ENCODE peak calls at places on chromosomes 13 and 19, in five cellular contexts. One of them, this sample, is unnamed.

GRCh38 chr19:47492571-47493377 is 8.8 kb upstream of the KPTN start:
- DNase-seq in SK-N-SH: no peak
- DNase-seq in IMR-90: no peak
- DNase-seq in GM12878: no peak
- DNase-seq in K562: no peak
- DNase-seq in this sample: no peak

GRCh38 chr13:66036024-66036614 is 1194.0 kb downstream of the PCDH9 start:
- DNase-seq in GM12878: no peak
- DNase-seq in IMR-90: peak
- DNase-seq in K562: no peak
- DNase-seq in SK-N-SH: no peak
- DNase-seq in this sample: no peak

GRCh38 chr13:102443234-102443633 is 41.4 kb upstream of the FGF14 start:
- DNase-seq in GM12878: no peak
- DNase-seq in K562: no peak
- DNase-seq in SK-N-SH: no peak
- DNase-seq in IMR-90: no peak
- DNase-seq in this sample: no peak

GRCh38 chr19:35986664-35987570 is 8.1 kb upstream of the SDHAF1 start:
- DNase-seq in GM12878: no peak
- DNase-seq in IMR-90: no peak
- DNase-seq in K562: peak
- DNase-seq in SK-N-SH: peak
- DNase-seq in this sample: peak

GRCh38 chr13:33230178-33230881 is 55.2 kb downstream of the STARD13 start:
- DNase-seq in IMR-90: peak
- DNase-seq in GM12878: no peak
- DNase-seq in K562: no peak
- DNase-seq in SK-N-SH: no peak
- DNase-seq in this sample: no peak

GRCh38 chr19:8655340-8655709 is 24.9 kb downstream of the NFILZ start:
- DNase-seq in GM12878: no peak
- DNase-seq in SK-N-SH: peak
- DNase-seq in K562: peak
- DNase-seq in IMR-90: no peak
- DNase-seq in this sample: no peak

GRCh38 chr13:27997904-27998522 is 9.5 kb upstream of the URAD start:
- DNase-seq in GM12878: no peak
- DNase-seq in K562: peak
- DNase-seq in IMR-90: peak
- DNase-seq in SK-N-SH: no peak
- DNase-seq in this sample: peak

GRCh38 chr19:1852729-1853128 is 4.4 kb upstream of the REXO1 start:
- DNase-seq in SK-N-SH: no peak
- DNase-seq in GM12878: no peak
- DNase-seq in K562: no peak
- DNase-seq in IMR-90: no peak
- DNase-seq in this sample: no peak

GRCh38 chr19:23507441-23507840 is 112.2 kb upstream of the ZNF91 start:
- DNase-seq in K562: no peak
- DNase-seq in IMR-90: no peak
- DNase-seq in GM12878: no peak
- DNase-seq in SK-N-SH: no peak
- DNase-seq in this sample: no peak

GRCh38 chr19:55667958-55668357 is 7.1 kb upstream of the EPN1 start:
- DNase-seq in IMR-90: no peak
- DNase-seq in GM12878: no peak
- DNase-seq in K562: no peak
- DNase-seq in SK-N-SH: no peak
- DNase-seq in this sample: no peak

GRCh38 chr13:50348402-50348801 is 333.2 kb downstream of the KCNRG start:
- DNase-seq in IMR-90: no peak
- DNase-seq in SK-N-SH: no peak
- DNase-seq in GM12878: no peak
- DNase-seq in K562: no peak
- DNase-seq in this sample: no peak

GRCh38 chr13:111165189-111165588 is 50.1 kb downstream of the ARHGEF7 start:
- DNase-seq in SK-N-SH: no peak
- DNase-seq in IMR-90: no peak
- DNase-seq in GM12878: no peak
- DNase-seq in K562: no peak
- DNase-seq in this sample: no peak

GRCh38 chr13:50908371-50908770 is 1.2 kb upstream of the RNASEH2B start:
- DNase-seq in SK-N-SH: no peak
- DNase-seq in IMR-90: no peak
- DNase-seq in GM12878: no peak
- DNase-seq in K562: no peak
- DNase-seq in this sample: no peak

GRCh38 chr19:6769006-6769637 is 1.9 kb upstream of the SH2D3A start:
- DNase-seq in K562: peak
- DNase-seq in IMR-90: peak
- DNase-seq in SK-N-SH: peak
- DNase-seq in GM12878: no peak
- DNase-seq in this sample: no peak

GRCh38 chr19:46384396-46384795 is 29.0 kb downstream of the CCDC8 start:
- DNase-seq in K562: no peak
- DNase-seq in SK-N-SH: no peak
- DNase-seq in IMR-90: no peak
- DNase-seq in GM12878: no peak
- DNase-seq in this sample: no peak

GRCh38 chr19:46269085-46269484 is 27.8 kb upstream of the HIF3A start:
- DNase-seq in GM12878: no peak
- DNase-seq in SK-N-SH: no peak
- DNase-seq in K562: no peak
- DNase-seq in IMR-90: no peak
- DNase-seq in this sample: no peak

GRCh38 chr19:49064768-49065611 is at the start of gene NTF4:
- DNase-seq in IMR-90: no peak
- DNase-seq in K562: peak
- DNase-seq in GM12878: no peak
- DNase-seq in SK-N-SH: peak
- DNase-seq in this sample: no peak

GRCh38 chr19:40719414-40719894 is 2.5 kb downstream of the ITPKC start:
- DNase-seq in IMR-90: no peak
- DNase-seq in SK-N-SH: no peak
- DNase-seq in GM12878: peak
- DNase-seq in K562: no peak
- DNase-seq in this sample: no peak

GRCh38 chr13:20197361-20197834 is 4.7 kb upstream of the GJB2 start:
- DNase-seq in SK-N-SH: peak
- DNase-seq in K562: peak
- DNase-seq in IMR-90: peak
- DNase-seq in GM12878: no peak
- DNase-seq in this sample: peak

GRCh38 chr19:40284501-40285352 is at the start of gene AKT2:
- DNase-seq in SK-N-SH: peak
- DNase-seq in GM12878: peak
- DNase-seq in IMR-90: peak
- DNase-seq in K562: peak
- DNase-seq in this sample: peak

GRCh38 chr19:33064117-33064777 is 441 bp downstream of the RHPN2 start:
- DNase-seq in K562: peak
- DNase-seq in IMR-90: no peak
- DNase-seq in SK-N-SH: peak
- DNase-seq in GM12878: no peak
- DNase-seq in this sample: peak

GRCh38 chr13:35712907-35713685 is 236.6 kb upstream of the MAB21L1 start:
- DNase-seq in K562: no peak
- DNase-seq in IMR-90: peak
- DNase-seq in GM12878: no peak
- DNase-seq in SK-N-SH: peak
- DNase-seq in this sample: no peak

GRCh38 chr13:105918842-105919741 is 616.4 kb downstream of the EFNB2 start:
- DNase-seq in GM12878: no peak
- DNase-seq in K562: no peak
- DNase-seq in SK-N-SH: peak
- DNase-seq in IMR-90: peak
- DNase-seq in this sample: peak

GRCh38 chr13:51235186-51235585 is 13.0 kb downstream of the FAM124A start:
- DNase-seq in GM12878: no peak
- DNase-seq in K562: no peak
- DNase-seq in IMR-90: no peak
- DNase-seq in SK-N-SH: no peak
- DNase-seq in this sample: no peak

GRCh38 chr13:20492641-20493040 is 33.0 kb downstream of the CRYL1 start:
- DNase-seq in GM12878: no peak
- DNase-seq in IMR-90: peak
- DNase-seq in SK-N-SH: no peak
- DNase-seq in K562: peak
- DNase-seq in this sample: peak

GRCh38 chr13:43905435-43906031 is 25.8 kb downstream of the LACC1 start:
- DNase-seq in IMR-90: peak
- DNase-seq in SK-N-SH: peak
- DNase-seq in GM12878: no peak
- DNase-seq in K562: peak
- DNase-seq in this sample: peak

GRCh38 chr19:24052811-24053210 is 34.2 kb upstream of the ZNF254 start:
- DNase-seq in GM12878: no peak
- DNase-seq in K562: no peak
- DNase-seq in SK-N-SH: no peak
- DNase-seq in IMR-90: peak
- DNase-seq in this sample: no peak

GRCh38 chr13:19185086-19185864 is 3.7 kb upstream of the TUBA3C start:
- DNase-seq in K562: no peak
- DNase-seq in SK-N-SH: no peak
- DNase-seq in IMR-90: no peak
- DNase-seq in GM12878: no peak
- DNase-seq in this sample: no peak

DNA sequence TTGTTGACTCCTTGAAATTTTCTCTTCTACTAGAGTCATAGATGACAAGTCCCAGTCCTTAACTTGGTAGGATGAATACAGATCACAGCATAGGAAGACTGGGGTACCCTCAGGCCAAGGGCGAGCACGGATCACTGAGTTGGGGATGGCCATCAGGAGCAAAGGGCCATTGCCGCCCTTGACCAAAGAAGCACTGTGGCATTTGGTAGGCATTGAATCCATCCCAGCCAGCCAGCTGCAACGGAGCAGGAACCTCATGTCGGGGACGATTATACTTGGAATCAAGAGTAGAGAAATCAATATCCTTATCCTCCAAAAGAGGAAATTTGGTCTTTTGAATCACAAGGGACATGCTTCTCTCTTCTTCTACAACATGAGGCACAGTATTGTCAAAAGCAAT is 50.1 kb upstream of the ZNF573 start:
- DNase-seq in GM12878: no peak
- DNase-seq in IMR-90: no peak
- DNase-seq in K562: no peak
- DNase-seq in SK-N-SH: no peak
- DNase-seq in this sample: no peak
- TF ChIP-seq RCOR1 in GM12878: no peak
- TF ChIP-seq RCOR1 in IMR-90: no peak
- TF ChIP-seq RCOR1 in K562: no peak
- TF ChIP-seq RCOR1 in SK-N-SH: no peak
- TF ChIP-seq RCOR1 in this sample: no peak

GRCh38 chr19:16627928-16628182 is 149 bp downstream of the MED26 start:
- DNase-seq in IMR-90: no peak
- DNase-seq in SK-N-SH: no peak
- DNase-seq in K562: no peak
- DNase-seq in GM12878: no peak
- DNase-seq in this sample: no peak

GRCh38 chr19:16627194-16627927 is 643 bp downstream of the MED26 start:
- DNase-seq in SK-N-SH: peak
- DNase-seq in K562: no peak
- DNase-seq in GM12878: no peak
- DNase-seq in IMR-90: no peak
- DNase-seq in this sample: peak

GRCh38 chr19:16628183-16628983 is at the start of gene MED26:
- DNase-seq in K562: peak
- DNase-seq in SK-N-SH: peak
- DNase-seq in IMR-90: peak
- DNase-seq in GM12878: peak
- DNase-seq in this sample: peak

GRCh38 chr19:16631465-16631864 is 3.5 kb upstream of the MED26 start:
- DNase-seq in IMR-90: no peak
- DNase-seq in K562: no peak
- DNase-seq in GM12878: no peak
- DNase-seq in SK-N-SH: no peak
- DNase-seq in this sample: no peak

GRCh38 chr19:16628984-16629691 is 1.1 kb upstream of the MED26 start:
- DNase-seq in K562: no peak
- DNase-seq in GM12878: peak
- DNase-seq in IMR-90: peak
- DNase-seq in SK-N-SH: peak
- DNase-seq in this sample: no peak
- TF ChIP-seq RCOR1 in K562: no peak
- TF ChIP-seq RCOR1 in GM12878: no peak
- TF ChIP-seq RCOR1 in IMR-90: no peak
- TF ChIP-seq RCOR1 in SK-N-SH: peak
- TF ChIP-seq RCOR1 in this sample: no peak

GRCh38 chr19:3276341-3276799 is 51.9 kb downstream of the CELF5 start:
- DNase-seq in GM12878: no peak
- DNase-seq in IMR-90: no peak
- DNase-seq in K562: peak
- DNase-seq in SK-N-SH: peak
- DNase-seq in this sample: peak
- TF ChIP-seq RCOR1 in GM12878: no peak
- TF ChIP-seq RCOR1 in IMR-90: no peak
- TF ChIP-seq RCOR1 in K562: peak
- TF ChIP-seq RCOR1 in SK-N-SH: no peak
- TF ChIP-seq RCOR1 in this sample: no peak

GRCh38 chr13:32168136-32168535 is 136.6 kb downstream of the FRY start:
- DNase-seq in IMR-90: no peak
- DNase-seq in SK-N-SH: no peak
- DNase-seq in GM12878: no peak
- DNase-seq in K562: no peak
- DNase-seq in this sample: no peak

GRCh38 chr13:32159147-32159869 is 127.7 kb downstream of the FRY start:
- DNase-seq in SK-N-SH: peak
- DNase-seq in GM12878: no peak
- DNase-seq in K562: no peak
- DNase-seq in IMR-90: peak
- DNase-seq in this sample: no peak

GRCh38 chr13:32165791-32166190 is 134.2 kb downstream of the FRY start:
- DNase-seq in K562: no peak
- DNase-seq in IMR-90: no peak
- DNase-seq in GM12878: no peak
- DNase-seq in SK-N-SH: no peak
- DNase-seq in this sample: no peak

DNA sequence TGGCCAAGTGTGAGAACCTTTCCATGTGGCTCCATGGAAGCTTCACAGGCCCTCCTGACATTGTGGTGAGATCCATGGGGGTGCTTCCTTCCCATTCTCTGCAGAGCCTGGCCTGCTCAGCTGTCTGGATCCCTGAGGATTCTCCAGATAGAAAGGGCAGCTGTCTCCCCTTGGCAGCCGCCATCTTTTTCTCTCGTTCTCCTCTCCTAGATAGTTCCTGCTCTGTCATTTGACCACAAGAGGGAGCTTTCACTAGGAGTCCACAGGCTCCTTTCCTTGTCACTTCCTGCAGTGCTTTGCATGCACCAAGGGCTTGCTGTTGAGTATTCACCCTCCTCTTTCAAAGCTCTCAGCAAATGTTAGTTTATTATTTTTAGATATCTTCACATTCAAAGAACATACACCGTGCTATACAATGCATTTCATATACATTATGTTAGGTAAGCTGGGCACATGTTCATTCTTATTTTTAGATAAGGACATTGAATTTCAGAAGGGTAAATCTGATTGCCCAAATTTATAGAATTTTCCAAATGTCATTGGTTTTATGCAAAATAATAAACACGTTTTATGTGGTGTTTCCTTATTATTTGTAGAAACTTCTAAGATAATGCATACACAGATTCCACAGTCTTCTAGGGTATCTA is 133.2 kb downstream of the FRY start:
- DNase-seq in GM12878: peak
- DNase-seq in SK-N-SH: peak
- DNase-seq in K562: peak
- DNase-seq in IMR-90: peak
- DNase-seq in this sample: peak
- TF ChIP-seq RCOR1 in GM12878: no peak
- TF ChIP-seq RCOR1 in SK-N-SH: no peak
- TF ChIP-seq RCOR1 in K562: no peak
- TF ChIP-seq RCOR1 in IMR-90: no peak
- TF ChIP-seq RCOR1 in this sample: no peak

This sample was measured in A549.